ENCODE peak calls at places on chromosomes 1 and 21, in four cellular contexts. C is ascending aorta, H is body of pancreas, Z is pancreas. F is an unnamed sample.

GRCh38 chr1:201732351-201732750 is 96.6 kb upstream of the IPO9 start:
- DNase-seq in C (no peak), Z (no peak), H (no peak), F (no peak)

GRCh38 chr1:59150537-59151386 is 146.1 kb upstream of the FGGY start:
- DNase-seq in Z (peak; percentile 29), H (peak; percentile 44), C (peak; percentile 43), F (peak; percentile 52)

GRCh38 chr1:52365091-52365745 is 787 bp downstream of the CC2D1B start:
- DNase-seq in C (peak; percentile 53), H (peak; percentile 54), Z (peak; percentile 34), F (no peak)

GRCh38 chr1:116292929-116293725 is 79.9 kb upstream of the ATP1A1 start:
- DNase-seq in Z (no peak), H (no peak), C (no peak), F (no peak)

GRCh38 chr1:218374972-218375371 is 29.8 kb downstream of the TGFB2 start:
- DNase-seq in Z (no peak), H (no peak), C (no peak), F (no peak)

GRCh38 chr1:163315773-163316374 is 5.9 kb upstream of the NUF2 start:
- DNase-seq in H (peak; percentile 20), Z (no peak), C (no peak), F (no peak)

GRCh38 chr1:203204776-203205175 is 18.3 kb upstream of the CHI3L1 start:
- DNase-seq in C (no peak), Z (no peak), H (no peak), F (no peak)

GRCh38 chr21:43634618-43635017 is 24.7 kb downstream of the HSF2BP start:
- DNase-seq in H (no peak), C (no peak), Z (no peak), F (no peak)

GRCh38 chr1:79006564-79006963 is at the start of gene ADGRL4:
- DNase-seq in Z (no peak), H (peak; percentile 10), C (no peak), F (no peak)
- H3K27ac ChIP-seq in Z (peak within 1 kb of the TSS; percentile 22), H (no peak within 1 kb of the TSS), C (no peak within 1 kb of the TSS), F (peak within 1 kb of the TSS; percentile 52)

GRCh38 chr1:2322593-2323295 is 68.6 kb downstream of the MORN1 start:
- DNase-seq in H (peak; percentile 44), C (no peak), Z (no peak), F (no peak)
- TF ChIP-seq CTCF in H (no peak), C (no peak), Z (no peak), F (no peak)

GRCh38 chr21:24897883-24898282 is 709.4 kb downstream of the MRPL39 start:
- DNase-seq in Z (no peak), H (no peak), C (no peak), F (no peak)

GRCh38 chr21:24894324-24894723 is 713.0 kb downstream of the MRPL39 start:
- DNase-seq in C (no peak), Z (no peak), H (no peak), F (no peak)

GRCh38 chr21:24895885-24896734 is 711.2 kb downstream of the MRPL39 start:
- DNase-seq in H (peak; percentile 10), Z (no peak), C (no peak), F (no peak)

GRCh38 chr21:24899138-24899537 is 708.1 kb downstream of the MRPL39 start:
- DNase-seq in H (no peak), Z (no peak), C (no peak), F (no peak)

GRCh38 chr21:24896735-24897124 is 710.6 kb downstream of the MRPL39 start:
- DNase-seq in C (no peak), Z (no peak), H (no peak), F (no peak)
- H3K27ac ChIP-seq in C (no peak overlapping the region), Z (no peak overlapping the region), H (no peak overlapping the region), F (no peak overlapping the region)

GRCh38 chr1:64378826-64379225 is 91.1 kb upstream of the CACHD1 start:
- DNase-seq in H (no peak), Z (no peak), C (no peak), F (no peak)
- TF ChIP-seq CTCF in H (peak; percentile 7), Z (no peak), C (no peak), F (no peak)

DNA sequence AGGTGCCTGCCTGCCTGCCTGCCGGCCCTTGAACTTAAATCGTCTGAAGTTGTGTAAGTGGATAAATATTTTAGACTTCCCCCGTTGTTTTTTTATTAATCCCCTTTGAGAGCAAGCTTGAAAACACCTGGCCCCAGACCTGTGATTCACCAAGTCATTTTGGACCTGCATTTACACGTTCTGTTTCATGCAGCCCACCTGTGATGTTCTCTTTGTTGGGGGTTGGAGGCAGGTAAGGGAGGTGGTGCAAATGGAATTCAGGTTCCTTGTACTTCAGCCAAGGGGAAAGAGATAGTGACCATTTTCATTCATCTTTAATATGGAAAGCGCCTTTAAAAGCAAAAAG is 1.2 kb downstream of the SLC37A1 start:
- DNase-seq in Z (no peak), H (no peak), C (no peak), F (no peak)
- H3K27ac ChIP-seq in Z (peak overlapping the region; percentile 88), H (peak overlapping the region; percentile 79), C (peak overlapping the region; percentile 74), F (peak overlapping the region; percentile 86)

DNA sequence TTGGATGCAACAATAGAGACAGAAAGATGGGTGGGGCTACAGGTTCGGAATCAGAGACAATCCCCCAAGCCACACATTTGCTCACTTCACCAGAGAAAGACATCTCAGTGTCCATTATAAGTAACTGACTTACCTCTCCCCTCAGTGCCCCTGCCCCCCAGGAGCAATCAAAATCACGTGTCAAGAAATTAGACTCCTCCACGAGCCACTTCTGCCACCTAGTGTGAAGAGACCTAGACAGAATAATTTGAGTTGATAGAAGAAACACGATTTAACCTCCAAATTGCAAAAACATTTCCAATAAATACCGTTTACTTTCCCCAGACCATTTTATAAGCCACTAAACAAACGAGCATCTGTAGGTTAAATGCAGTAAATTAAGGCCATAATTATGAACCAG is 123.2 kb downstream of the SLC30A10 start:
- DNase-seq in C (no peak), Z (no peak), H (no peak), F (no peak)
- TF ChIP-seq CTCF in C (no peak), Z (no peak), H (no peak), F (no peak)